ENCODE peak calls at places on chromosomes 16 and 17, in five cellular contexts. F, B, X, C and H are unnamed samples.

GRCh38 chr17:69733171-69734014 is 318.9 kb downstream of the MAP2K6 start:
- DNase-seq in F (no peak), B (no peak), X (no peak), C (no peak), H (no peak)

GRCh38 chr17:66040402-66040801 is 151.5 kb downstream of the CEP112 start:
- DNase-seq in F (no peak), B (no peak), X (no peak), C (no peak), H (peak)

GRCh38 chr16:85878875-85879274 is 20.1 kb upstream of the IRF8 start:
- DNase-seq in F (no peak), B (no peak), X (no peak), C (no peak), H (no peak)

GRCh38 chr16:50747206-50747956 is 5.5 kb downstream of the CYLD start:
- DNase-seq in F (no peak), B (no peak), X (peak), C (peak), H (peak)

GRCh38 chr16:2848933-2849332 is 9.0 kb downstream of the PRSS22 start:
- DNase-seq in F (no peak), B (no peak), X (no peak), C (no peak), H (no peak)

GRCh38 chr17:67613961-67614360 is 103.8 kb upstream of the NOL11 start:
- DNase-seq in F (no peak), B (no peak), X (no peak), C (no peak), H (no peak)

GRCh38 chr16:23863511-23864422 is 28.0 kb downstream of the PRKCB start:
- DNase-seq in F (no peak), B (no peak), X (no peak), C (no peak), H (peak)

GRCh38 chr17:8499171-8499570 is 63.5 kb downstream of the NDEL1 start:
- DNase-seq in F (no peak), B (no peak), X (no peak), C (no peak), H (no peak)

GRCh38 chr17:65473985-65474384 is 87.5 kb downstream of the AXIN2 start:
- DNase-seq in F (no peak), B (no peak), X (no peak), C (no peak), H (no peak)

GRCh38 chr17:20127660-20128413 is 118.7 kb downstream of the SPECC1 start:
- DNase-seq in F (no peak), B (no peak), X (no peak), C (no peak), H (peak)

GRCh38 chr16:83744521-83744981 is 63.2 kb upstream of the HSBP1 start:
- DNase-seq in F (no peak), B (no peak), X (no peak), C (no peak), H (no peak)

GRCh38 chr16:46782320-46782719 is 34.2 kb upstream of the MYLK3 start:
- DNase-seq in F (no peak), B (no peak), X (no peak), C (no peak), H (no peak)

GRCh38 chr17:56594528-56595418 is 1.3 kb downstream of the NOG start:
- DNase-seq in F (no peak), B (no peak), X (no peak), C (no peak), H (no peak)

GRCh38 chr16:8956265-8957060 is 7.2 kb downstream of the USP7 start:
- DNase-seq in F (no peak), B (no peak), X (no peak), C (peak), H (no peak)

GRCh38 chr17:81843713-81844326 is 9.0 kb upstream of the PPP1R27 start:
- DNase-seq in F (no peak), B (no peak), X (no peak), C (no peak), H (no peak)

GRCh38 chr17:55409030-55409800 is 12.4 kb downstream of the MMD start:
- DNase-seq in F (no peak), B (no peak), X (no peak), C (no peak), H (no peak)

GRCh38 chr16:31474173-31474714 is 2.3 kb downstream of the TGFB1I1 start:
- DNase-seq in F (peak), B (no peak), X (no peak), C (no peak), H (no peak)

GRCh38 chr16:26510924-26511323 is 555.8 kb upstream of the C16orf82 start:
- DNase-seq in F (no peak), B (no peak), X (no peak), C (no peak), H (no peak)

GRCh38 chr17:78275355-78275754 is 43.9 kb downstream of the TMEM235 start:
- DNase-seq in F (no peak), B (no peak), X (no peak), C (no peak), H (no peak)

GRCh38 chr17:78276499-78276898 is 45.1 kb downstream of the TMEM235 start:
- DNase-seq in F (no peak), B (no peak), X (no peak), C (no peak), H (no peak)

GRCh38 chr17:78276098-78276497 is 44.7 kb downstream of the TMEM235 start:
- DNase-seq in F (no peak), B (no peak), X (peak), C (no peak), H (no peak)

GRCh38 chr17:78279360-78279990 is 48.0 kb downstream of the TMEM235 start:
- DNase-seq in F (no peak), B (no peak), X (no peak), C (no peak), H (no peak)

DNA sequence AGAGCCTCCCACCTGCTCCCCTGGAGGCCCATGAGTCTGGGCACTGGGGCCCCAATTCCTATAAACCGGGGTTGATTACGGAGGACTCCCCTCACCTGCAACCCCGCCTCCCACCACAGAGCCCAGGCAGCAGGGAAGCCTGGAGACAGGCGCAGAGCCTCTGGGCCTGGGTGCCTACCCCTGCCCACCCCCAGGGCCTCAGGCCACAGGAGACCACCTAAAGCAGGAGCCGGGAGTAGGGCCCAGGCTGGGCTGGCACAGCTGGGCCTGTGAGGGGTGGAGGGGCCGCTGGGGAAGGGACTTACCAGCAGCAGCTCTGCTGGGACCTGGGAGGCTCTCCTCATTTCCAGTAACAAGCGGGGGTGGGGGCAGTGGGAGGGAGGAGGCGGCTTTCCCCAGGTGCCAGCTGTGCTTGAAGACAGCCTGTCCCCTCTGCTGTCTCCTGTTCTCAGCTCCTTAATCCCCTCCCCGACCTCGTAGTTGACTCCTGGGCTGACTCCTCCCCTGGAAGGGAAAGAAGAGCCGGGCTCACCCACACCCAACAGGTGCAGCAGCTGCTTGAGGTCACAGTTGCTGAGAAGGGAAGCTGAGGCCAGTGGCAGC is 46.8 kb downstream of the TMEM235 start:
- DNase-seq in F (peak), B (no peak), X (no peak), C (no peak), H (no peak)
- TF ChIP-seq RFX5 in F (no peak), B (no peak), X (no peak), C (no peak), H (no peak)

GRCh38 chr17:5843366-5844026 is 226.7 kb upstream of the WSCD1 start:
- DNase-seq in F (no peak), B (no peak), X (no peak), C (no peak), H (no peak)

GRCh38 chr17:5837055-5837491 is 233.1 kb upstream of the WSCD1 start:
- DNase-seq in F (no peak), B (no peak), X (no peak), C (no peak), H (peak)

GRCh38 chr17:5840811-5841446 is 229.2 kb upstream of the WSCD1 start:
- DNase-seq in F (no peak), B (no peak), X (no peak), C (no peak), H (no peak)

GRCh38 chr17:5841862-5842261 is 228.3 kb upstream of the WSCD1 start:
- DNase-seq in F (no peak), B (no peak), X (no peak), C (no peak), H (no peak)

DNA sequence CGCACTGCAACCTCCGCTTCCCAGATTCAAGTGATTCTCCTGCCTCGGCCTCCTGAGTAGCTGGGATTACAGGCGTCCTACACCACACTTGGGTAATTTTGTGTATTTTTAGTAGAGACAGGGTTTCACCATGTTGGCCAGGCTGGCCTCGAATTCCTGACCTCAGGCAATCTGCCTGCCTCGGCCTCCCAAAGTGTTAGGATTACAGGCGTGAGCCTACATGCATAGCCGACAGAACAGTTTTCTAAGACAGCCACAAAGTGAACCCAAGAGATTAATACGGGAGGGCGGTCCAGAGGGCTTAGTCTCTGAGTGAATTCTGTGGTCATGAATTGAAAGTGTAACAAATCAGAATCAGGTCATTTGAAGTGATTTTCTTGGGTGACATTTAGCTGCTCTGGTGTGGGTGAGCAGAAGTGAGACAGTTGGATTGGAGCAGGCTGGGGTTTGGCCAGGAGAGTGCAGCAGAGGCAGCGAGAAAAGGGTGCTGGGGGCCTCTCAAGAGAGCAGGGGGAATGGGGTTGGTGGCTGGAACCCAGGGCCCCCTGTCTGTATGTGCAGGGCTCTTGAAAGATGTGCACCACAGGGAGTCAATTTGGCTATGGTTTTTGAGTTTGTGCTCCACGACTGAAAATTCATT is 231.4 kb upstream of the WSCD1 start:
- DNase-seq in F (no peak), B (no peak), X (no peak), C (no peak), H (no peak)
- TF ChIP-seq TAF1 in F (no peak), B (no peak), X (no peak), C (no peak), H (no peak)

GRCh38 chr17:72065556-72065955 is 55.3 kb upstream of the SOX9 start:
- DNase-seq in F (no peak), B (no peak), X (no peak), C (no peak), H (no peak)

GRCh38 chr17:72069744-72070143 is 51.1 kb upstream of the SOX9 start:
- DNase-seq in F (no peak), B (no peak), X (no peak), C (no peak), H (no peak)

GRCh38 chr17:72063262-72063661 is 57.6 kb upstream of the SOX9 start:
- DNase-seq in F (no peak), B (no peak), X (no peak), C (no peak), H (no peak)

GRCh38 chr17:72060084-72060483 is 60.7 kb upstream of the SOX9 start:
- DNase-seq in F (no peak), B (no peak), X (no peak), C (no peak), H (no peak)

DNA sequence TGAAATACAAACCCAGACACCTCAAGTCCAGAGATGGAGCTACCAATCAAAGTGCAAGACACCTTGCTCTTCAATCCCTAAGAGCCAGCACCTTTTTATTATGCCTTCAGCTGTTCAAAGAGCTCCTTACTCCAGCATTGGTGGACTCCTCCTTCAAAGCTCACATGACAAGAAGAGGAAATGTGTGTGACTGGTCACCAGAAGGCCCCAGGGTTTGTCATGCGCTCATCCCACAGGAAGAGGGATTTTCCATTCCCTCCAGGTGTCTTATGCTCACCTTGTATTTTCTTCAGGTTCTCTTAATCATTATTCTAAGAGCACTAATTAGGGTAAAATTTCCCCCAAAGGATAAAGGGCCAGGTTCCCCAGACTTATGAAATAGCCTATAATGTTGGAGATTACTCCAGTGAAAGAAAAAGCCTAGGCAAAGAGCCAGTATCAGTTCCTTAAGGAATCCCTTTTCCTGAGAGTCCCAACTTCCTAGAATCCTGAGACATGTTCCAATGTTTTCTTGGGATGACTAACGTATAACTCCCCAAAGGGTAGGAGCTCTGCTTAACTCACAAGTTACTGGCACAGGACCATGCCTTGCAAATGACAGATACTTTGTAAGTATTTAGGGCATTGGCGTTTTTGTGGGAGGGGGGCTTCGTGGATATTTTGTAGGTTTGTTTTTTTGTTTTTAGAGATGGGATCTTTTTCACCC is 56.9 kb upstream of the SOX9 start:
- DNase-seq in F (no peak), B (no peak), X (no peak), C (no peak), H (no peak)
- TF ChIP-seq RFX5 in F (no peak), B (no peak), X (no peak), C (no peak), H (no peak)

GRCh38 chr16:54503011-54503410 is 216.4 kb upstream of the IRX3 start:
- DNase-seq in F (no peak), B (no peak), X (no peak), C (no peak), H (no peak)
- TF ChIP-seq TAF1 in F (no peak), B (no peak), X (no peak), C (no peak), H (no peak)